ENCODE peak calls at places on chromosomes 11 and 22, in four cellular contexts. Z is RWPE1, X is SK-N-SH, Y is HCT116. W is an unnamed sample.

GRCh38 chr11:26227311-26227710 is 104.6 kb upstream of the ANO3 start:
- DNase-seq in Z (peak), X (peak), Y (no peak), W (peak)

GRCh38 chr11:14578551-14578956 is 58.4 kb upstream of the PSMA1 start:
- DNase-seq in Z (no peak), X (peak), Y (no peak), W (peak)

GRCh38 chr22:49363526-49364230 is 464.0 kb downstream of the BRD1 start:
- DNase-seq in Z (no peak), X (peak), Y (no peak), W (no peak)

GRCh38 chr22:44454113-44454769 is 43.8 kb downstream of the RTL6 start:
- DNase-seq in Z (no peak), X (no peak), Y (no peak), W (no peak)

GRCh38 chr11:65606876-65607613 is 7.0 kb downstream of the MAP3K11 start:
- DNase-seq in Z (peak), X (peak), Y (peak), W (no peak)

GRCh38 chr22:22702159-22702873 is 57.9 kb downstream of the GGTLC2 start:
- DNase-seq in Z (no peak), X (no peak), Y (no peak), W (no peak)

GRCh38 chr11:93903989-93904388 is 53.6 kb upstream of the VSTM5 start:
- DNase-seq in Z (no peak), X (no peak), Y (no peak), W (no peak)

GRCh38 chr11:123174196-123175183 is 20.6 kb downstream of the CLMP start:
- DNase-seq in Z (peak), X (no peak), Y (no peak), W (peak)

GRCh38 chr11:111718436-111719325 is 47.5 kb downstream of the PPP2R1B start:
- DNase-seq in Z (peak), X (no peak), Y (no peak), W (peak)

GRCh38 chr11:103035656-103036434 is 56.1 kb downstream of the DCUN1D5 start:
- DNase-seq in Z (peak), X (peak), Y (peak), W (peak)

GRCh38 chr11:95652002-95652472 is 137.5 kb downstream of the FAM76B start:
- DNase-seq in Z (no peak), X (peak), Y (no peak), W (no peak)

GRCh38 chr22:46084943-46085830 is 65.1 kb upstream of the PPARA start:
- DNase-seq in Z (no peak), X (peak), Y (no peak), W (no peak)

GRCh38 chr22:45527456-45527855 is 24.8 kb downstream of the FBLN1 start:
- DNase-seq in Z (no peak), X (no peak), Y (no peak), W (no peak)

GRCh38 chr22:19703869-19704268 is 10.4 kb upstream of the SEPTIN5 start:
- DNase-seq in Z (no peak), X (no peak), Y (no peak), W (no peak)

GRCh38 chr11:46122955-46123354 is 1.7 kb upstream of the PHF21A start:
- DNase-seq in Z (no peak), X (no peak), Y (no peak), W (no peak)

GRCh38 chr22:44130076-44130711 is 50.5 kb upstream of the PARVG start:
- DNase-seq in Z (no peak), X (peak), Y (no peak), W (no peak)

GRCh38 chr11:1762537-1763302 is 1.0 kb downstream of the CTSD start:
- DNase-seq in Z (peak), X (no peak), Y (peak), W (no peak)

GRCh38 chr11:118744001-118744400 is 47.0 kb downstream of the DDX6 start:
- DNase-seq in Z (no peak), X (peak), Y (no peak), W (no peak)

GRCh38 chr11:65953471-65953870 is 8.1 kb upstream of the SART1 start:
- DNase-seq in Z (no peak), X (peak), Y (no peak), W (no peak)

GRCh38 chr22:42316988-42317387 is 46.5 kb upstream of the TCF20 start:
- DNase-seq in Z (peak), X (no peak), Y (no peak), W (no peak)

GRCh38 chr11:33984682-33985389 is 66.7 kb upstream of the CAPRIN1 start:
- DNase-seq in Z (no peak), X (no peak), Y (no peak), W (no peak)

GRCh38 chr11:78000193-78000592 is 5.7 kb upstream of the INTS4 start:
- DNase-seq in Z (peak), X (peak), Y (peak), W (peak)

GRCh38 chr11:118818130-118818529 is 27.2 kb upstream of the DDX6 start:
- DNase-seq in Z (no peak), X (no peak), Y (no peak), W (no peak)

GRCh38 chr22:17606472-17606871 is 22.1 kb downstream of the ATP6V1E1 start:
- DNase-seq in Z (no peak), X (peak), Y (no peak), W (no peak)

GRCh38 chr22:25208743-25209505 is 9.3 kb downstream of the CRYBB3 start:
- DNase-seq in Z (no peak), X (no peak), Y (no peak), W (no peak)

GRCh38 chr11:91800208-91800914 is 424.3 kb upstream of the FAT3 start:
- DNase-seq in Z (no peak), X (no peak), Y (no peak), W (no peak)

GRCh38 chr11:3645552-3645951 is 624 bp downstream of the ART1 start:
- DNase-seq in Z (no peak), X (no peak), Y (no peak), W (no peak)

GRCh38 chr11:64383580-64383979 is 24.6 kb downstream of the RPS6KA4 start:
- DNase-seq in Z (no peak), X (no peak), Y (no peak), W (no peak)

GRCh38 chr11:88103337-88104206 is 71.7 kb downstream of the RAB38 start:
- DNase-seq in Z (no peak), X (peak), Y (peak), W (peak)

GRCh38 chr11:20894296-20894695 is 224.9 kb downstream of the NELL1 start:
- DNase-seq in Z (no peak), X (no peak), Y (no peak), W (no peak)

GRCh38 chr22:50473855-50474671 is 772 bp downstream of the SBF1 start:
- DNase-seq in Z (no peak), X (peak), Y (no peak), W (no peak)

GRCh38 chr22:44580756-44581435 is 82.9 kb upstream of the RTL6 start:
- DNase-seq in Z (no peak), X (no peak), Y (no peak), W (no peak)

GRCh38 chr11:69869311-69869939 is 50.2 kb upstream of the FGF3 start:
- DNase-seq in Z (no peak), X (peak), Y (no peak), W (no peak)

GRCh38 chr11:35347921-35348331 is 71.4 kb downstream of the SLC1A2 start:
- DNase-seq in Z (no peak), X (peak), Y (no peak), W (no peak)

GRCh38 chr11:107859459-107860239 is 1.1 kb upstream of the SLC35F2 start:
- DNase-seq in Z (peak), X (peak), Y (peak), W (no peak)

GRCh38 chr22:17106785-17107546 is 14.2 kb downstream of the TMEM121B start:
- DNase-seq in Z (no peak), X (no peak), Y (no peak), W (no peak)

GRCh38 chr22:30116362-30117117 is 36.3 kb downstream of the HORMAD2 start:
- DNase-seq in Z (peak), X (no peak), Y (no peak), W (peak)

GRCh38 chr11:122486793-122487495 is 168.6 kb upstream of the UBASH3B start:
- DNase-seq in Z (no peak), X (no peak), Y (peak), W (no peak)

GRCh38 chr11:110077866-110078325 is 15.3 kb upstream of the ZC3H12C start:
- DNase-seq in Z (peak), X (no peak), Y (no peak), W (peak)

GRCh38 chr11:47271961-47272661 is 2.2 kb downstream of the MADD start:
- DNase-seq in Z (no peak), X (peak), Y (no peak), W (no peak)

DNA sequence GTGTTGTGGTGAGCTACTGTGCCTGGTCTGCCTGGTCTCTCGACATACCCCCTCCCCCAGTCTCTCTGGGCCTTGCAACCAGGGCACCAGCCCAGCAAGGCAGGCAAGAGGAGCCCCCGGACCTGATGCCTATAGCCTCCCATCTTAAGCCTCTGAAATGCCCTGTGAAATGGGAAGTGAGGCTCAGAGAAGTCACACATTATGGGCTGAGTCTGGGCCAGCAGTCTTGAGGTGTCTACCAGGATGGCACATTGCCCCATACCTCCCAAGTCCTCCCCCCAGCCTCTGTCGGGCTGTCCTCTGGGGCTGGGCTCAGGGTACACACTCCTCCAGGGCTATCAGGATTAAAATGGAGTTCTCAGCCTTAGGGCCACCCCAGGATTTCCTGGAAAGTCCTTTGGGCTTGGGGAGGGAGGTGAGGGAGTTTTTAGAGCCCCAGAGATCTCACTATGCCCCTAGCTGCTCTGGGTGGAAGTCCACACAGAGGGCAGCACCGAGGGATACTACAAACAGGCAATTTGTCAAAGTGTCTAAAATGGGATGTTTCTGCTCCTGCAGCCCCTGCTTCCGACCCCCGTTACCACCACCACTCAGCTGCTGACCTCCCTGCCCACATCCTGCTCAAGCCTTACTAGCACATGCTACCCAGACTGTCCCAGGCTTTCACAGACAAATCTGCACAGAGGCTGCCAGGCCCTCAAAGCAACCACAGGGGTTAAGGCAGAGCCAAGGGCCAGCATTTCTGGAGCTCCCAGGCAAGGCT is 3.1 kb upstream of the SH3BP1 start:
- DNase-seq in Z (no peak), X (no peak), Y (no peak), W (no peak)
- H3K27ac ChIP-seq in Z (peak), X (peak), Y (no peak), W (no peak)

GRCh38 chr11:13348305-13348704 is 70.7 kb downstream of the BMAL1 start:
- DNase-seq in Z (no peak), X (no peak), Y (no peak), W (no peak)
- H3K27ac ChIP-seq in Z (peak), X (no peak), Y (no peak), W (no peak)

GRCh38 chr22:39092111-39092867 is 4.8 kb upstream of the APOBEC3H start:
- DNase-seq in Z (no peak), X (no peak), Y (no peak), W (no peak)
- H3K27ac ChIP-seq in Z (peak), X (no peak), Y (no peak), W (no peak)

GRCh38 chr22:21003782-21004181 is 1.9 kb upstream of the THAP7 start:
- DNase-seq in Z (no peak), X (no peak), Y (no peak), W (no peak)
- H3K27ac ChIP-seq in Z (peak), X (peak), Y (peak), W (no peak)

GRCh38 chr11:67163006-67163405 is 43.9 kb downstream of the KDM2A start:
- DNase-seq in Z (no peak), X (no peak), Y (no peak), W (no peak)

GRCh38 chr11:67167086-67167485 is 48.0 kb downstream of the KDM2A start:
- DNase-seq in Z (no peak), X (no peak), Y (no peak), W (no peak)

GRCh38 chr11:67160872-67161783 is 42.1 kb downstream of the KDM2A start:
- DNase-seq in Z (no peak), X (no peak), Y (no peak), W (no peak)

GRCh38 chr11:67167715-67168114 is 48.7 kb downstream of the KDM2A start:
- DNase-seq in Z (no peak), X (no peak), Y (no peak), W (no peak)

DNA sequence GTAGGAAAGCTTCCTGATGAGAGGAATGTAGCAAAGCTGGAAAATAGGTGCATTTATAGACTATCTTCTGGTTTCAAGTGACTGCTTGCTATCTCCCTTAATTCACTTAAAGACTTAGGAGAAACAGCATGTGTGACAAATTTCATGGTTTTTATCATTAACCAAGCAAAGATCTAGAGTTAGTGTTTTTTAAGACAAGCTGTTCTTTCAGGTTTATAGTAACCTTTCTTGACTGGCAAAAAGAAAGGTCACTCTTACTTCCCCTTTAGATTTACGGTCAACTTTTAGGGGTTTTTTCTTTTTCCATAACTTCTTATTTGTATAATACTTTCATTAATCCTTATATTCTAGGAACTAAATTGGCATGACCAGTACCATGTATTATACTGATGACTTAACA is 46.5 kb downstream of the KDM2A start:
- DNase-seq in Z (no peak), X (no peak), Y (no peak), W (no peak)
- H3K27ac ChIP-seq in Z (no peak), X (no peak), Y (no peak), W (no peak)

DNA sequence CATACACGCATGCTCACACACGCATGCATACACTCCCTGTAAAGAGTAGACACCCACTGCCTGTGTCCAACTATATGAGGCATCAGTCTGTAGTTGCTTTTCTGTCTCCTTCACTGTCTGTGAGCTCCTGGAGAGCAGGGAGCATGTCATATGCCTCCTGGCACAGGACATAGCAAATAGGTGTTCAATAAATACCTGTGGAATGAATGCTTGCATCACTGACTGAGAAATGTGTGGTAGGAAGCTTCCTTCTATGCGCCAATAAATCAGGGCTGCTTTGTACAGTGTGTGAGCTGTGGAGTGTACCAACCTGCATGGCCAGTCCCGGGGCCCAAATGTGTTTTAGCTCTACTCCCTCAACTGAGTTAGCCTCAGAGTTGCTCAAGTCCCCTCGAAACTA is 37.2 kb upstream of the NAV2 start:
- DNase-seq in Z (no peak), X (no peak), Y (no peak), W (peak)
- H3K27ac ChIP-seq in Z (no peak), X (no peak), Y (no peak), W (peak)

DNA sequence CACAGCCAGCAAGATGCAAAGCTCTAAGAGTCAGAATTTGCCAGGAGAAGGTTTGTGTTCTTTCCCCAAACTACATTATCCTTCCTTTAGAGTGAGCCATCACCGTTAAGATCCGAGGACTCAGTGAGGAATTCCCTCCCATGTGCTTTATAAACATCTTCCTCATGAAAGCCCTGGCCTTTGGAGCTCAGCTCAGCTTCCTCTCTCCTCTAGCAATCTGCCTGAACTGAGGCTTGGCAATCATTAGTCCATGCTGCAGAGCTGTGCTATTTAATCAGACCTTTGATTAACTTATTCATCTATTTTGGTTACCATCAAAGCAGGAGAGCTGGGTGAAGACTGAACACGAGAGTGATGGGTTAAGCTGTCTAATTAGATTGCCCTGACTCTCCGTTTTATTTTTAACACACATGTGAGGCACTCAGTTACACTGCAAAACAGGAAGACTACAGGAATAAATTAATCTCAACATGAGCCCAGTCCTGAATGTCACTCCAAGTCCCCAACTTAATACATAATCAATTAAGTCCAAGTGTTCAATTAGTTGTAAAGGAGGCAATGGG is 351.3 kb downstream of the LARGE1 start:
- DNase-seq in Z (no peak), X (no peak), Y (no peak), W (no peak)
- H3K27ac ChIP-seq in Z (no peak), X (no peak), Y (no peak), W (no peak)

GRCh38 chr11:132898021-132898420 is 634.3 kb downstream of the OPCML start:
- DNase-seq in Z (no peak), X (no peak), Y (no peak), W (no peak)

GRCh38 chr11:132898676-132899075 is 633.6 kb downstream of the OPCML start:
- DNase-seq in Z (no peak), X (no peak), Y (no peak), W (no peak)

GRCh38 chr11:132895340-132895739 is 637.0 kb downstream of the OPCML start:
- DNase-seq in Z (no peak), X (no peak), Y (no peak), W (no peak)

DNA sequence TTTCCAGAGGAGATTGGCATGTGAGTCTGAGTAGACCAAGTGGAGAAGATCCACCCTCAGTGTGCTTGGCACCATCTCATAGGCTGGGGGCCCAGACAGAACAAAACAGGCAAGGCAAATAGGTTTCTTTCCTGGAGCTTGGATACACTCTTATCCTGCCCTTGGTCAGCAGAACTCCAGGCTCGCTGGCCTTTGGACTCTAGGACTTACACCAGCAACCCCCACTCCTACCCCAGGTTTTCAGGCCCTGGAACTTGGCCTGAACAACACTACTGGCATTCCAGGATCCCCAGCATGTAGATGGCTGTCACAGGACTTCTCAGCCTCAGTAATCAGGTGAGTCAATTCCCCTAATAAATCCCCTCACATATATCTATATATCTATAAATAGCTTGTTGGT is 637.7 kb downstream of the OPCML start:
- DNase-seq in Z (no peak), X (no peak), Y (no peak), W (no peak)
- H3K27ac ChIP-seq in Z (no peak), X (no peak), Y (no peak), W (no peak)

DNA sequence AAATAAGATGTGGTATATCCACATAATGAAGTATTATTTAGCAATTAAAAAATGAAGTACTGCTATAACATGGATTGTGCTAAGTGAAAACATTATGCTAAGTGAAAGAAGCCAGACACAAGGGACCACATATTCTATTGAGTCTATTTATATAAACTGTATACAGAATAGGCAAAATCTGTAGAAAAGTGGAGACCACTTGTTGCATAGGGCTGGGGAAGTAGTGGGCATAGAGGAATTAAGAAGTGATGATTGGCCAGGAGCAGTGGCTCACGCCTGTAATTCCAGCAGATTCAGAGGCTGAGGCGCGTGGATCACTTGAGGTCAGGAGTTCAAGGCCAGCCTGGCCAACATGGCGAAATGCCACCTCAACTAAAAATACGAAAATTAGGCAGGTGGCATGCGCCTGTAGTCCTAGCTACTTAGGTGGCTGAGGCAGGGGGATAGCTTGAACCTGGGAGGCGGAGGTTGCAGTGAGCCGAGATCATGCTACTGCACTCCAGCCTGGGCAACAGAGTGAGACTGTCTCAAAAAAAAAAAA is 109.6 kb downstream of the RBFOX2 start:
- DNase-seq in Z (no peak), X (no peak), Y (no peak), W (no peak)
- H3K27ac ChIP-seq in Z (no peak), X (no peak), Y (no peak), W (no peak)